ENCODE peak calls at places on chromosomes 12 and 14, in seven cellular contexts. L is stimulated activated CD4-positive, alpha-beta T cell treated with anti-CD3 and anti-CD28 coated beads, Interleukin-12 subunit alpha, Interleukin-12 subunit beta, amount 100 ng/mL, for 4 hours; K is NCI-H1092; I is HT-29; Z is MV-4-11; F is activated CD4-positive, CD25-positive, alpha-beta regulatory T cell; N is mesenteric fat pad. C is an unnamed sample.

GRCh38 chr12:96186902-96187301 is 7.3 kb upstream of the ELK3 start:
- DNase-seq in L (no peak), K (no peak), I (no peak), Z (no peak), F (no peak), N (no peak), C (no peak)

GRCh38 chr14:74333909-74334308 is 14.4 kb upstream of the VRTN start:
- DNase-seq in L (no peak), K (no peak), I (no peak), Z (no peak), F (no peak), N (no peak), C (no peak)

GRCh38 chr14:21734457-21735074 is 60.9 kb upstream of the OR4E1 start:
- DNase-seq in L (no peak), K (no peak), I (peak), Z (peak), F (peak), N (no peak), C (no peak)

GRCh38 chr12:124767075-124767821 is 96.4 kb downstream of the SCARB1 start:
- DNase-seq in L (peak), K (peak), I (peak), Z (peak), F (peak), N (peak), C (peak)

GRCh38 chr14:100317897-100318808 is 5.0 kb upstream of the SLC25A47 start:
- DNase-seq in L (peak), K (no peak), I (no peak), Z (peak), F (peak), N (no peak), C (no peak)

GRCh38 chr12:125340791-125341190 is 275.6 kb downstream of the AACS start:
- DNase-seq in L (no peak), K (no peak), I (peak), Z (no peak), F (no peak), N (no peak), C (no peak)

GRCh38 chr14:53953828-53954550 is 2.6 kb downstream of the BMP4 start:
- DNase-seq in L (no peak), K (no peak), I (peak), Z (no peak), F (no peak), N (no peak), C (no peak)

GRCh38 chr14:106518054-106518943 is 991.9 kb downstream of the TMEM121 start:
- DNase-seq in L (peak), K (no peak), I (peak), Z (peak), F (peak), N (no peak), C (no peak)

GRCh38 chr12:29505078-29505477 is 7.6 kb upstream of the OVCH1 start:
- DNase-seq in L (no peak), K (no peak), I (no peak), Z (no peak), F (no peak), N (no peak), C (no peak)

GRCh38 chr12:43287991-43288390 is 264.0 kb downstream of the ADAMTS20 start:
- DNase-seq in L (no peak), K (no peak), I (no peak), Z (no peak), F (no peak), N (no peak), C (no peak)

GRCh38 chr12:10213168-10214130 is 772 bp downstream of the GABARAPL1 start:
- DNase-seq in L (peak), K (no peak), I (peak), Z (peak), F (peak), N (peak), C (no peak)

GRCh38 chr14:35349496-35349895 is 55.1 kb downstream of the NFKBIA start:
- DNase-seq in L (no peak), K (no peak), I (no peak), Z (no peak), F (no peak), N (no peak), C (no peak)

GRCh38 chr14:34046799-34047520 is 96.1 kb upstream of the EGLN3 start:
- DNase-seq in L (no peak), K (no peak), I (no peak), Z (no peak), F (no peak), N (no peak), C (no peak)

GRCh38 chr12:95257541-95257940 is 39.9 kb downstream of the VEZT start:
- DNase-seq in L (no peak), K (no peak), I (no peak), Z (no peak), F (no peak), N (no peak), C (no peak)

GRCh38 chr12:27330846-27331245 is 1.8 kb upstream of the BMAL2 start:
- DNase-seq in L (no peak), K (no peak), I (no peak), Z (no peak), F (no peak), N (no peak), C (no peak)

GRCh38 chr12:53743277-53744129 is 8.3 kb downstream of the CISTR start:
- DNase-seq in L (peak), K (peak), I (peak), Z (peak), F (peak), N (no peak), C (peak)

GRCh38 chr12:56688846-56689113 is 696 bp upstream of the PTGES3 start:
- DNase-seq in L (no peak), K (no peak), I (no peak), Z (no peak), F (no peak), N (no peak), C (no peak)

GRCh38 chr14:103890836-103891666 is 37.2 kb upstream of the TDRD9 start:
- DNase-seq in L (no peak), K (no peak), I (no peak), Z (peak), F (no peak), N (no peak), C (no peak)

GRCh38 chr12:79373896-79374499 is 316.8 kb downstream of the PAWR start:
- DNase-seq in L (no peak), K (no peak), I (peak), Z (no peak), F (no peak), N (no peak), C (peak)

GRCh38 chr14:22986508-22987054 is 4.2 kb upstream of the AJUBA start:
- DNase-seq in L (peak), K (peak), I (peak), Z (peak), F (peak), N (peak), C (no peak)

C was measured in 8988T.